ENCODE peak calls at places on chromosome 18, in nine cellular contexts. B is RWPE1; K is HCT116; T is ureter; R is amniotic epithelial cell; L is NCI-H526; G is thyroid gland; N is activated naive CD4-positive, alpha-beta T cell treated with anti-CD3 and anti-CD28 coated beads, Interleukin-2, amount 50 U/mL, for 16 hours; M is mucosa of descending colon. I is an unnamed sample.

GRCh38 chr18:21740474-21740723 is 193 bp upstream of the MIB1 start:
- DNase-seq in B (no peak), K (no peak), T (peak), R (peak), L (no peak), G (peak), N (peak), M (peak), I (peak)

GRCh38 chr18:80108122-80108536 is 933 bp upstream of the ADNP2 start:
- DNase-seq in B (no peak), K (no peak), T (no peak), R (no peak), L (no peak), G (peak), N (no peak), M (peak), I (no peak)

GRCh38 chr18:2168022-2168421 is 403.3 kb downstream of the METTL4 start:
- DNase-seq in B (no peak), K (no peak), T (no peak), R (no peak), L (no peak), G (no peak), N (no peak), M (no peak), I (no peak)

GRCh38 chr18:71075147-71075546 is 786.3 kb downstream of the SOCS6 start:
- DNase-seq in B (no peak), K (no peak), T (no peak), R (no peak), L (no peak), G (no peak), N (no peak), M (no peak), I (no peak)

GRCh38 chr18:31772699-31773098 is 12.0 kb upstream of the SLC25A52 start:
- DNase-seq in B (no peak), K (no peak), T (no peak), R (no peak), L (no peak), G (no peak), N (no peak), M (no peak), I (no peak)

GRCh38 chr18:58682429-58683069 is 11.3 kb downstream of the MALT1 start:
- DNase-seq in B (peak), K (peak), T (peak), R (peak), L (no peak), G (peak), N (no peak), M (peak), I (peak)

GRCh38 chr18:74731097-74731496 is 133.4 kb downstream of the ZNF407 start:
- DNase-seq in B (peak), K (no peak), T (no peak), R (peak), L (no peak), G (no peak), N (no peak), M (no peak), I (no peak)

GRCh38 chr18:26091047-26091630 is 726 bp upstream of the SS18 start:
- DNase-seq in B (peak), K (peak), T (no peak), R (no peak), L (no peak), G (no peak), N (peak), M (peak), I (no peak)

GRCh38 chr18:54086046-54086802 is 138.2 kb downstream of the MBD2 start:
- DNase-seq in B (no peak), K (no peak), T (no peak), R (no peak), L (no peak), G (no peak), N (no peak), M (peak), I (no peak)

GRCh38 chr18:46374850-46375249 is 270.7 kb downstream of the HAUS1 start:
- DNase-seq in B (no peak), K (no peak), T (peak), R (no peak), L (no peak), G (peak), N (no peak), M (no peak), I (no peak)

GRCh38 chr18:12779043-12779442 is 76.2 kb downstream of the PSMG2 start:
- DNase-seq in B (no peak), K (no peak), T (peak), R (no peak), L (no peak), G (no peak), N (no peak), M (no peak), I (no peak)

GRCh38 chr18:59553273-59553672 is 143.9 kb downstream of the CCBE1 start:
- DNase-seq in B (no peak), K (no peak), T (no peak), R (no peak), L (no peak), G (no peak), N (no peak), M (no peak), I (peak)

GRCh38 chr18:23487738-23488625 is 15.3 kb upstream of the RMC1 start:
- DNase-seq in B (no peak), K (no peak), T (no peak), R (no peak), L (no peak), G (peak), N (peak), M (no peak), I (no peak)

GRCh38 chr18:9101730-9102390 is 639 bp upstream of the NDUFV2 start:
- DNase-seq in B (peak), K (peak), T (no peak), R (peak), L (no peak), G (no peak), N (no peak), M (peak), I (no peak)

GRCh38 chr18:32274307-32274706 is 84.5 kb downstream of the MEP1B start:
- DNase-seq in B (no peak), K (no peak), T (no peak), R (no peak), L (no peak), G (no peak), N (no peak), M (no peak), I (no peak)

GRCh38 chr18:55694291-55694690 is 106.3 kb upstream of the TCF4 start:
- DNase-seq in B (no peak), K (no peak), T (no peak), R (peak), L (no peak), G (no peak), N (no peak), M (no peak), I (peak)

GRCh38 chr18:34978533-34978893 is 62.7 kb upstream of the MAPRE2 start:
- DNase-seq in B (no peak), K (no peak), T (no peak), R (no peak), L (no peak), G (no peak), N (no peak), M (no peak), I (no peak)

GRCh38 chr18:36635414-36636096 is 193.2 kb downstream of the TPGS2 start:
- DNase-seq in B (no peak), K (no peak), T (no peak), R (no peak), L (no peak), G (no peak), N (no peak), M (no peak), I (no peak)